ENCODE peak calls at places on chromosomes 12 and 14, in nine cellular contexts. Y, L, T, E, P, K, N, A and V are unnamed samples.
A peak's percentile ranks its signal among the peaks of the same experiment; 100 is the strongest.

GRCh38 chr14:71119075-71119474 is 211.8 kb downstream of the PCNX1 start:
- DNase-seq in Y (no peak), L (no peak), T (no peak), E (no peak), P (no peak), K (no peak), N (no peak), A (no peak), V (no peak)

GRCh38 chr12:5428332-5429221 is 3.3 kb upstream of the NTF3 start:
- DNase-seq in Y (peak; percentile 55), L (no peak), T (no peak), E (no peak), P (no peak), K (peak; percentile 71), N (peak; percentile 76), A (no peak), V (no peak)

GRCh38 chr12:123398918-123399617 is 15.1 kb downstream of the KMT5A start:
- DNase-seq in Y (no peak), L (no peak), T (no peak), E (no peak), P (no peak), K (no peak), N (no peak), A (no peak), V (no peak)

GRCh38 chr14:103816991-103817390 is 30.4 kb downstream of the PPP1R13B start:
- DNase-seq in Y (no peak), L (no peak), T (no peak), E (no peak), P (no peak), K (no peak), N (no peak), A (no peak), V (no peak)

GRCh38 chr14:72291908-72292688 is 359.9 kb downstream of the RGS6 start:
- DNase-seq in Y (no peak), L (no peak), T (no peak), E (no peak), P (peak; percentile 35), K (peak; percentile 25), N (peak; percentile 58), A (peak; percentile 15), V (no peak)

GRCh38 chr14:100911665-100912316 is 8.3 kb upstream of the RTL1 start:
- DNase-seq in Y (no peak), L (no peak), T (no peak), E (no peak), P (no peak), K (no peak), N (no peak), A (no peak), V (no peak)

GRCh38 chr14:86364634-86365033 is 834.7 kb downstream of the FLRT2 start:
- DNase-seq in Y (no peak), L (no peak), T (no peak), E (no peak), P (no peak), K (no peak), N (no peak), A (no peak), V (no peak)

GRCh38 chr14:92224348-92224954 is 98.5 kb upstream of the SLC24A4 start:
- DNase-seq in Y (no peak), L (no peak), T (no peak), E (no peak), P (no peak), K (no peak), N (no peak), A (no peak), V (no peak)

GRCh38 chr12:91926810-91927209 is 218.8 kb downstream of the BTG1 start:
- DNase-seq in Y (no peak), L (no peak), T (no peak), E (no peak), P (no peak), K (no peak), N (no peak), A (peak; percentile 40), V (no peak)

GRCh38 chr12:19261773-19262172 is 132.2 kb downstream of the PLEKHA5 start:
- DNase-seq in Y (no peak), L (no peak), T (no peak), E (no peak), P (no peak), K (no peak), N (no peak), A (no peak), V (no peak)

GRCh38 chr14:69004731-69005431 is 25.8 kb upstream of the ACTN1 start:
- DNase-seq in Y (no peak), L (no peak), T (no peak), E (no peak), P (no peak), K (no peak), N (peak; percentile 46), A (no peak), V (no peak)

GRCh38 chr12:89038831-89039509 is 313.3 kb downstream of the DUSP6 start:
- DNase-seq in Y (no peak), L (no peak), T (peak; percentile 18), E (no peak), P (no peak), K (no peak), N (no peak), A (no peak), V (no peak)

GRCh38 chr14:76977793-76978730 is 50.4 kb downstream of the IRF2BPL start:
- DNase-seq in Y (no peak), L (peak; percentile 74), T (peak; percentile 85), E (peak; percentile 75), P (peak; percentile 93), K (no peak), N (no peak), A (no peak), V (peak; percentile 85)

GRCh38 chr14:92503756-92504491 is 9.7 kb upstream of the RIN3 start:
- DNase-seq in Y (no peak), L (no peak), T (no peak), E (no peak), P (no peak), K (no peak), N (no peak), A (peak; percentile 96), V (no peak)

GRCh38 chr14:21523203-21523602 is 2.9 kb downstream of the SALL2 start:
- DNase-seq in Y (no peak), L (no peak), T (no peak), E (no peak), P (no peak), K (no peak), N (no peak), A (no peak), V (no peak)

GRCh38 chr14:90050271-90050670 is 11.5 kb upstream of the KCNK13 start:
- DNase-seq in Y (no peak), L (no peak), T (no peak), E (no peak), P (no peak), K (no peak), N (no peak), A (no peak), V (no peak)

GRCh38 chr12:105670664-105671063 is 340.2 kb downstream of the C12orf75 start:
- DNase-seq in Y (no peak), L (no peak), T (no peak), E (no peak), P (no peak), K (no peak), N (no peak), A (no peak), V (no peak)

GRCh38 chr12:124451016-124451415 is 116.4 kb downstream of the NCOR2 start:
- DNase-seq in Y (no peak), L (no peak), T (no peak), E (no peak), P (no peak), K (no peak), N (no peak), A (no peak), V (no peak)

GRCh38 chr14:21558703-21559063 is 21.2 kb downstream of the OR10G3 start:
- DNase-seq in Y (no peak), L (no peak), T (no peak), E (no peak), P (no peak), K (no peak), N (no peak), A (no peak), V (no peak)

GRCh38 chr12:29537292-29537691 is 39.8 kb upstream of the OVCH1 start:
- DNase-seq in Y (no peak), L (no peak), T (no peak), E (no peak), P (no peak), K (no peak), N (no peak), A (no peak), V (no peak)

GRCh38 chr14:73142216-73142615 is 5.9 kb downstream of the PSEN1 start:
- DNase-seq in Y (no peak), L (no peak), T (no peak), E (no peak), P (no peak), K (no peak), N (no peak), A (no peak), V (no peak)

GRCh38 chr12:124159655-124160054 is 135.2 kb upstream of the RFLNA start:
- DNase-seq in Y (no peak), L (no peak), T (no peak), E (no peak), P (no peak), K (no peak), N (no peak), A (no peak), V (no peak)

GRCh38 chr12:50618864-50619609 is 114.3 kb downstream of the DIP2B start:
- DNase-seq in Y (no peak), L (no peak), T (no peak), E (no peak), P (no peak), K (no peak), N (no peak), A (no peak), V (no peak)

GRCh38 chr12:132160016-132160415 is 15.8 kb downstream of the NOC4L start:
- DNase-seq in Y (no peak), L (no peak), T (peak; percentile 5), E (no peak), P (no peak), K (peak; percentile 39), N (no peak), A (no peak), V (peak; percentile 9)

GRCh38 chr12:70711831-70712230 is 74.6 kb upstream of the PTPRB start:
- DNase-seq in Y (no peak), L (no peak), T (no peak), E (no peak), P (no peak), K (no peak), N (no peak), A (no peak), V (no peak)

GRCh38 chr12:110619534-110619953 is 5.6 kb downstream of the TCTN1 start:
- DNase-seq in Y (no peak), L (no peak), T (peak; percentile 40), E (no peak), P (no peak), K (no peak), N (no peak), A (no peak), V (no peak)

GRCh38 chr12:105330938-105331804 is 680 bp downstream of the C12orf75 start:
- DNase-seq in Y (no peak), L (no peak), T (peak; percentile 36), E (peak; percentile 3), P (no peak), K (peak; percentile 37), N (peak; percentile 47), A (no peak), V (peak; percentile 40)

GRCh38 chr14:49904270-49904669 is 11.4 kb downstream of the ARF6 start:
- DNase-seq in Y (no peak), L (no peak), T (no peak), E (no peak), P (no peak), K (no peak), N (no peak), A (no peak), V (no peak)

GRCh38 chr14:93044116-93044515 is 71.6 kb downstream of the ITPK1 start:
- DNase-seq in Y (no peak), L (no peak), T (no peak), E (no peak), P (no peak), K (no peak), N (no peak), A (no peak), V (no peak)

GRCh38 chr12:108570743-108571603 is 8.6 kb downstream of the ISCU start:
- DNase-seq in Y (no peak), L (no peak), T (no peak), E (no peak), P (no peak), K (no peak), N (peak; percentile 22), A (no peak), V (no peak)

GRCh38 chr12:96352161-96352835 is 47.9 kb downstream of the CDK17 start:
- DNase-seq in Y (no peak), L (no peak), T (no peak), E (no peak), P (no peak), K (no peak), N (no peak), A (no peak), V (no peak)